ENCODE peak calls at places on chromosomes 4 and X, in eight cellular contexts. K is endothelial cell, W is stomach, D is sigmoid colon, R is WERI-Rb-1, B is type B pancreatic cell, H is MCF 10A, O is IMR-90. G is an unnamed sample.

GRCh38 chrX:71604141-71604540 is 14.2 kb downstream of the CXCR3 start:
- DNase-seq in B (no peak), O (peak), K (no peak), W (no peak), H (no peak), D (no peak), R (no peak), G (no peak)

GRCh38 chrX:19889582-19890342 is 2.4 kb upstream of the SH3KBP1 start:
- DNase-seq in W (no peak), B (no peak), R (peak), K (no peak), D (no peak), H (peak), O (peak), G (peak)

GRCh38 chrX:107348051-107348450 is 101.4 kb upstream of the FRMPD3 start:
- DNase-seq in D (no peak), R (no peak), W (no peak), O (no peak), B (no peak), K (no peak), H (no peak), G (no peak)

GRCh38 chr4:88807499-88807898 is 109.9 kb upstream of the NAP1L5 start:
- DNase-seq in H (no peak), R (no peak), B (no peak), W (no peak), D (no peak), O (no peak), K (no peak), G (no peak)

GRCh38 chr4:79413032-79413431 is 5.0 kb upstream of the GK2 start:
- DNase-seq in R (no peak), B (no peak), W (no peak), H (no peak), D (no peak), K (no peak), O (no peak), G (no peak)

GRCh38 chr4:26206981-26207380 is 113.8 kb upstream of the RBPJ start:
- DNase-seq in W (no peak), B (no peak), D (no peak), K (no peak), R (peak), H (no peak), O (no peak), G (no peak)

GRCh38 chrX:12770440-12770839 is 20.8 kb upstream of the PRPS2 start:
- DNase-seq in D (no peak), R (no peak), W (no peak), B (no peak), O (peak), K (no peak), H (peak), G (peak)

GRCh38 chrX:2748815-2749188 is 3.0 kb upstream of the XG start:
- DNase-seq in R (no peak), W (no peak), B (no peak), K (no peak), O (no peak), D (no peak), H (no peak), G (no peak)

GRCh38 chr4:13313856-13314255 is 170.3 kb downstream of the RAB28 start:
- DNase-seq in R (no peak), K (no peak), B (no peak), O (no peak), W (no peak), D (no peak), H (no peak), G (no peak)

GRCh38 chrX:97672138-97672537 is 788.4 kb downstream of the RPA4 start:
- DNase-seq in B (no peak), R (no peak), O (no peak), D (no peak), K (no peak), H (no peak), W (no peak), G (no peak)

GRCh38 chrX:102067966-102068723 is 57.3 kb upstream of the TCEAL2 start:
- DNase-seq in W (no peak), K (peak), H (peak), D (no peak), O (peak), B (no peak), R (no peak), G (peak)

GRCh38 chrX:102833136-102833535 is 103.9 kb upstream of the RAB40AL start:
- DNase-seq in W (no peak), D (no peak), R (no peak), H (no peak), O (peak), K (no peak), B (no peak), G (peak)

GRCh38 chr4:88960576-88960975 is 96.4 kb downstream of the FAM13A start:
- DNase-seq in R (no peak), H (no peak), W (no peak), D (no peak), B (no peak), K (no peak), O (no peak), G (no peak)

GRCh38 chr4:76993787-76994641 is 44.5 kb downstream of the SEPTIN11 start:
- DNase-seq in O (no peak), K (no peak), D (no peak), H (no peak), R (no peak), B (no peak), W (no peak), G (no peak)

GRCh38 chr4:28636971-28637370 is 1776.3 kb downstream of the STIM2 start:
- DNase-seq in K (no peak), H (no peak), O (peak), D (no peak), R (no peak), B (no peak), W (no peak), G (peak)

GRCh38 chr4:3342182-3342854 is 49.5 kb downstream of the RGS12 start:
- DNase-seq in H (no peak), D (no peak), W (no peak), O (peak), B (no peak), K (no peak), R (no peak), G (peak)

GRCh38 chr4:109548655-109549054 is 11.4 kb upstream of the MCUB start:
- DNase-seq in D (no peak), H (peak), K (no peak), B (no peak), O (peak), R (no peak), W (no peak), G (peak)

GRCh38 chr4:26356067-26356466 is 35.3 kb downstream of the RBPJ start:
- DNase-seq in H (no peak), K (no peak), B (no peak), R (no peak), O (peak), D (no peak), W (no peak), G (peak)

GRCh38 chr4:73533515-73534422 is 52.2 kb downstream of the AFM start:
- DNase-seq in D (no peak), H (no peak), K (no peak), R (no peak), O (no peak), B (no peak), W (no peak), G (no peak)

GRCh38 chrX:146278381-146278780 is 460.8 kb downstream of the SLITRK2 start:
- DNase-seq in K (peak), B (no peak), W (no peak), H (peak), R (peak), D (no peak), O (no peak), G (no peak)

GRCh38 chr4:3673716-3674478 is 92.3 kb upstream of the ADRA2C start:
- DNase-seq in W (no peak), K (no peak), B (no peak), R (no peak), H (no peak), O (no peak), D (peak), G (no peak)

GRCh38 chrX:130645955-130646583 is 244.3 kb downstream of the RBMX2 start:
- DNase-seq in O (no peak), W (no peak), D (no peak), H (no peak), K (no peak), R (no peak), B (no peak), G (no peak)

GRCh38 chr4:8504279-8505007 is 63.9 kb downstream of the TRMT44 start:
- DNase-seq in R (no peak), D (peak), K (no peak), O (no peak), W (peak), H (peak), B (no peak), G (no peak)

GRCh38 chrX:152926279-152926678 is 28.4 kb downstream of the ZNF185 start:
- DNase-seq in K (peak), B (no peak), R (peak), W (peak), O (peak), D (no peak), H (peak), G (peak)

GRCh38 chr4:56181140-56181950 is 205.9 kb downstream of the AASDH start:
- DNase-seq in W (no peak), B (no peak), R (no peak), K (no peak), O (no peak), H (peak), D (no peak), G (no peak)

GRCh38 chrX:43909159-43909558 is 26.9 kb upstream of the MAOB start:
- DNase-seq in H (no peak), O (no peak), W (no peak), D (no peak), B (no peak), R (no peak), K (no peak), G (no peak)

GRCh38 chr4:19791422-19792113 is 460.1 kb upstream of the SLIT2 start:
- DNase-seq in H (peak), B (no peak), R (no peak), O (peak), D (no peak), W (no peak), K (no peak), G (peak)
- TF ChIP-seq CTCF in H (no peak), B (no peak), R (peak), O (peak), D (no peak), W (no peak), K (no peak), G (peak)

DNA sequence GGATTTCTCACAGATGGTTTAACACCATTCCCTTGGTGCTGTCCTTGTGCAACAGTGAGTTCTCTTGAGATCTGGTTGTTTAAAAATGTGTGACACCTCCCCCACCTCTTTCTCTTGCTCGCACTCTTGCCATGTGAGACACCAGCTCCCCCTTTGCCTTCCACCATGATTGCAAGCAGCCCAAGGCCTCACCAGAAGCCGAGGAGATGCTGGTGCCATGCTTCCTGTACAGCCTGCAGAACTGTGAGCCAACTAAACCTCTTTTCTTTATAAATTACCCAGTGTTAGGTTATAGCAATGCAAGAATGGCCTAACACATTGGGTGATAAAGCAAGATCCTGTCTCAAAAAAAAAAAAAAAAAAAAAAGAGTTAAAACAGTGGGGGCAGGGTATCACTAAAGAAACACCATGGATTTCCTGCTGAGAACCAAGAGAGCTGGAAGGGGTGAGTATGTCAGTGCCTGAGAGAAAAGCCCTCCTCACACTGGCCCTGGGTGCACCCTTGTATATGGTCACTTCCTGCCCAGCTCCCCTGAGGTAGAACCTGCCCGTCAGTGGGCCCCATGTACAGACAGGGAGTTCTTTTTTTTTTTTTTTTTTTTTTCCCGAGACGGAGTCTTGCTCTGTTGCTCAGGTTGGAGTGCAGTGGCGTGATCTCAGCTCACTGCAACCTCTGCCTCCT is 46.4 kb downstream of the APOO start:
- DNase-seq in R (no peak), K (no peak), O (no peak), H (no peak), W (no peak), D (no peak), B (peak), G (no peak)
- TF ChIP-seq CTCF in R (no peak), K (no peak), O (no peak), H (no peak), W (no peak), D (no peak), B (no peak), G (no peak)

DNA sequence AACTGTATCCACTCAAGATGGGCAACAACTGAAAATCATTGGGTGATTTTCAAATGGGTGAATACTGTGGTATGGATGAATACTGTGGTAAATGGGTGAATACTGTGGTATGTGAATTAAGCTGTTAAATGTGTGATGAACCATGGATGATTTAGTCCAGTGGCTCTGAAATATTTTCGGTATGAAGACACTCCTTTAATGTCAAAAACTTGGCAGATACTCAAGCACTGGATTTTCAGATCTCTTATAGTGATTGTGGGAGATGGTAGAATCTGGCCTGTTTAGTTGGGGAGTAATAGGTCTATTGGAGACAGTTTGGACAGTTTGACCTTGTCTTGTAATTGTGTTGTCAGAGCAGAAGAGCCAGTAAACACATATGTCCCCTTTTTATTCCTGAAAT is 45.7 kb downstream of the SSX7 start:
- DNase-seq in O (no peak), R (no peak), B (no peak), K (no peak), W (no peak), H (no peak), D (no peak), G (no peak)
- TF ChIP-seq CTCF in O (no peak), R (no peak), B (no peak), K (no peak), W (no peak), H (no peak), D (no peak), G (no peak)

GRCh38 chr4:181830404-181831035 is 412.7 kb upstream of the TENM3 start:
- DNase-seq in W (no peak), D (no peak), O (peak), H (no peak), R (no peak), B (no peak), K (no peak), G (no peak)

GRCh38 chr4:181838253-181838652 is 404.9 kb upstream of the TENM3 start:
- DNase-seq in R (no peak), W (no peak), B (no peak), K (no peak), H (no peak), D (no peak), O (no peak), G (no peak)

GRCh38 chr4:181832305-181832704 is 410.9 kb upstream of the TENM3 start:
- DNase-seq in D (no peak), B (no peak), O (no peak), H (no peak), R (no peak), W (no peak), K (no peak), G (no peak)

GRCh38 chr4:181835348-181835747 is 407.9 kb upstream of the TENM3 start:
- DNase-seq in D (no peak), O (no peak), B (no peak), R (no peak), H (no peak), W (no peak), K (no peak), G (no peak)
- TF ChIP-seq CTCF in D (no peak), O (no peak), B (no peak), R (no peak), H (no peak), W (no peak), K (no peak), G (no peak)

G was measured in fibroblast of villous mesenchyme.